ENCODE peak calls at places on chromosomes 7 and 10, in eight cellular contexts. P is stimulated activated CD4-positive, alpha-beta T cell treated with anti-CD3 and anti-CD28 coated beads, Interleukin-4, amount 100 ng/mL, for 24 hours; N is epithelial cell of prostate; V is left ventricle myocardium inferior; B is AML-193; D is T1000; A is NCI-H1417; T is A172. L is an unnamed sample.

GRCh38 chr7:39644170-39644569 is 20.8 kb downstream of the RALA start:
- DNase-seq in P (no peak), N (peak), V (no peak), B (no peak), D (no peak), A (no peak), T (no peak), L (no peak)

GRCh38 chr7:15225981-15226380 is 323.4 kb upstream of the DGKB start:
- DNase-seq in P (no peak), N (no peak), V (no peak), B (no peak), D (no peak), A (no peak), T (no peak), L (no peak)

GRCh38 chr10:110725809-110726641 is 81.9 kb downstream of the RBM20 start:
- DNase-seq in P (no peak), N (no peak), V (no peak), B (no peak), D (no peak), A (no peak), T (no peak), L (no peak)

GRCh38 chr10:2921956-2922680 is 145.2 kb upstream of the PFKP start:
- DNase-seq in P (no peak), N (no peak), V (no peak), B (no peak), D (no peak), A (peak), T (peak), L (no peak)

GRCh38 chr7:128893251-128894100 is 17.0 kb downstream of the KCP start:
- DNase-seq in P (no peak), N (peak), V (peak), B (no peak), D (no peak), A (no peak), T (no peak), L (no peak)

GRCh38 chr10:79274279-79275104 is 72.8 kb upstream of the PPIF start:
- DNase-seq in P (no peak), N (no peak), V (peak), B (peak), D (no peak), A (no peak), T (no peak), L (peak)

GRCh38 chr10:104824378-104825006 is 183.4 kb downstream of the SORCS3 start:
- DNase-seq in P (peak), N (no peak), V (peak), B (peak), D (peak), A (no peak), T (peak), L (no peak)

GRCh38 chr10:88886557-88886956 is 6.5 kb downstream of the STAMBPL1 start:
- DNase-seq in P (peak), N (no peak), V (no peak), B (no peak), D (no peak), A (no peak), T (peak), L (no peak)

GRCh38 chr10:4221315-4221714 is 436.3 kb upstream of the KLF6 start:
- DNase-seq in P (peak), N (no peak), V (no peak), B (no peak), D (no peak), A (no peak), T (no peak), L (no peak)

GRCh38 chr7:147894271-147894670 is 696.3 kb upstream of the C7orf33 start:
- DNase-seq in P (no peak), N (no peak), V (no peak), B (no peak), D (no peak), A (no peak), T (peak), L (no peak)

GRCh38 chr10:74953214-74953613 is 126.8 kb downstream of the KAT6B start:
- DNase-seq in P (no peak), N (no peak), V (no peak), B (no peak), D (no peak), A (no peak), T (no peak), L (no peak)

GRCh38 chr10:78578929-78579328 is 489.8 kb upstream of the ZMIZ1 start:
- DNase-seq in P (peak), N (peak), V (no peak), B (no peak), D (no peak), A (no peak), T (peak), L (no peak)

GRCh38 chr10:69089638-69090599 is 2.0 kb downstream of the SRGN start:
- DNase-seq in P (peak), N (no peak), V (no peak), B (peak), D (no peak), A (no peak), T (peak), L (no peak)

GRCh38 chr7:129862672-129863071 is 90.1 kb downstream of the UBE2H start:
- DNase-seq in P (no peak), N (no peak), V (no peak), B (no peak), D (no peak), A (no peak), T (no peak), L (no peak)

GRCh38 chr7:47889723-47890122 is 58.5 kb downstream of the PKD1L1 start:
- DNase-seq in P (no peak), N (no peak), V (no peak), B (no peak), D (no peak), A (no peak), T (no peak), L (no peak)